ENCODE peak calls at places on chromosomes 12 and 14, in four cellular contexts. H is HepG2, T is K562, D is GM12878. X is an unnamed sample.

GRCh38 chr12:53719649-53720048 is 7.6 kb downstream of the CALCOCO1 start:
- DNase-seq in D (no peak), T (no peak), H (no peak), X (no peak)

GRCh38 chr12:68612245-68612644 is 1.5 kb downstream of the RAP1B start:
- DNase-seq in D (no peak), H (no peak), T (peak; percentile 52), X (no peak)

GRCh38 chr12:89335452-89336244 is 16.7 kb downstream of the DUSP6 start:
- DNase-seq in D (no peak), H (no peak), T (no peak), X (no peak)

GRCh38 chr12:111643428-111643826 is 42.3 kb downstream of the BRAP start:
- DNase-seq in D (no peak), H (no peak), T (no peak), X (peak; percentile 34)

GRCh38 chr12:89918172-89918880 is 209.7 kb upstream of the ATP2B1 start:
- DNase-seq in H (no peak), D (no peak), T (no peak), X (no peak)

GRCh38 chr12:62190921-62191746 is 69.1 kb upstream of the USP15 start:
- DNase-seq in D (no peak), T (no peak), H (no peak), X (no peak)

GRCh38 chr12:81439344-81439743 is 319.8 kb downstream of the PPFIA2 start:
- DNase-seq in H (no peak), D (no peak), T (no peak), X (no peak)

GRCh38 chr14:74863274-74863673 is 12.7 kb downstream of the PROX2 start:
- DNase-seq in H (no peak), D (no peak), T (no peak), X (no peak)

GRCh38 chr12:7143564-7143963 is 13.4 kb downstream of the CLSTN3 start:
- DNase-seq in H (no peak), T (no peak), D (no peak), X (no peak)

GRCh38 chr12:69556383-69556782 is 28.9 kb upstream of the CCT2 start:
- DNase-seq in T (no peak), H (peak; percentile 10), D (no peak), X (no peak)

GRCh38 chr12:107822356-107822755 is 47.9 kb downstream of the ASCL4 start:
- DNase-seq in T (no peak), H (no peak), D (no peak), X (no peak)

GRCh38 chr12:84697141-84697540 is 215.5 kb downstream of the SLC6A15 start:
- DNase-seq in H (no peak), D (no peak), T (no peak), X (no peak)

GRCh38 chr14:46571970-46572369 is 79.6 kb downstream of the RPL10L start:
- DNase-seq in D (no peak), H (peak; percentile 0), T (no peak), X (no peak)

GRCh38 chr12:108176292-108176691 is 47.2 kb downstream of the WSCD2 start:
- DNase-seq in H (no peak), D (no peak), T (no peak), X (no peak)

GRCh38 chr12:89525824-89526770 is at the start of gene POC1B:
- DNase-seq in T (peak; percentile 80), D (peak; percentile 56), H (peak; percentile 82), X (peak; percentile 79)

GRCh38 chr14:105845725-105846309 is 319.4 kb downstream of the TMEM121 start:
- DNase-seq in D (no peak), T (no peak), H (no peak), X (no peak)

GRCh38 chr12:54983536-54984102 is 943 bp downstream of the TESPA1 start:
- DNase-seq in D (no peak), H (no peak), T (no peak), X (no peak)

GRCh38 chr14:29810657-29811056 is 117.0 kb downstream of the PRKD1 start:
- DNase-seq in T (no peak), D (no peak), H (no peak), X (no peak)

GRCh38 chr14:102209224-102209966 is 69.7 kb downstream of the WDR20 start:
- DNase-seq in T (no peak), D (no peak), H (peak; percentile 58), X (peak; percentile 49)

GRCh38 chr14:101851183-101851582 is 89.7 kb downstream of the PPP2R5C start:
- DNase-seq in T (no peak), H (no peak), D (no peak), X (no peak)

GRCh38 chr14:29716150-29716549 is 211.5 kb downstream of the PRKD1 start:
- DNase-seq in H (no peak), D (no peak), T (no peak), X (no peak)

GRCh38 chr12:96034631-96035282 is 630 bp downstream of the LTA4H start:
- DNase-seq in D (no peak), T (peak; percentile 14), H (peak; percentile 22), X (peak; percentile 52)

GRCh38 chr12:63400746-63401145 is 249.7 kb upstream of the AVPR1A start:
- DNase-seq in H (peak; percentile 45), T (no peak), D (no peak), X (no peak)

GRCh38 chr14:69780952-69781351 is 14.0 kb downstream of the SRSF5 start:
- DNase-seq in D (no peak), H (no peak), T (no peak), X (no peak)

GRCh38 chr14:25121342-25122129 is 71.6 kb upstream of the STXBP6 start:
- DNase-seq in T (peak; percentile 5), H (peak; percentile 34), D (no peak), X (no peak)

GRCh38 chr12:118979763-118980406 is 1.5 kb upstream of the SRRM4 start:
- DNase-seq in H (peak; percentile 56), D (no peak), T (peak; percentile 72), X (peak; percentile 78)

GRCh38 chr12:16387919-16388318 is 40.5 kb downstream of the MGST1 start:
- DNase-seq in T (no peak), D (no peak), H (no peak), X (no peak)

GRCh38 chr12:16389594-16389993 is 42.1 kb downstream of the MGST1 start:
- DNase-seq in T (no peak), D (no peak), H (no peak), X (no peak)

GRCh38 chr12:16384732-16385131 is 37.3 kb downstream of the MGST1 start:
- DNase-seq in T (no peak), D (no peak), H (no peak), X (no peak)

GRCh38 chr12:16385779-16386646 is 38.6 kb downstream of the MGST1 start:
- DNase-seq in D (peak; percentile 5), H (peak; percentile 88), T (no peak), X (peak; percentile 57)
- TF ChIP-seq FOXM1 in D (no peak), H (no peak), T (no peak), X (no peak)

GRCh38 chr14:100059433-100059781 is 5.8 kb upstream of the EVL start:
- DNase-seq in D (no peak), H (no peak), T (no peak), X (no peak)
- TF ChIP-seq BHLHE40 in D (no peak), H (no peak), T (no peak), X (no peak)

DNA sequence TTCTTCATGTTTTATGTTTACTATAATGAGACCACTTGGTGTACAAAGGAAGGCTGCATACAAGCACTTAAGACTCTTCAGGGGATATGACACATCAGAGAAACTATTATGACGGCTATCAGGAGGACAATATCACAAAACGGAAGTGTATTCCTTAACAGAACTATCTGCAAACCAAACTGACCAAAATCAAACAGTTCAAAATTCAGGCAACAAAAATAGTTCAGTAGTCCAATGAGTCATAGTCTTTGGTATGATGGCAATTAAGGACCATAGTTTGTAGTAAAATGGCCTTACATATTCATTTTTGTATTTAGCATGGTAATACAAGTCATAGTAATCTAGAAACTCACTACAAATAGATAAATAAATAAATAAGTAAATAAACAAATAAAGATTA is 1638.7 kb upstream of the SEL1L start:
- DNase-seq in T (no peak), H (peak; percentile 13), D (no peak), X (no peak)
- TF ChIP-seq TARDBP in T (no peak), H (no peak), D (no peak), X (no peak)

GRCh38 chr14:81638656-81639055 is 105.0 kb upstream of the SEL1L start:
- DNase-seq in T (no peak), D (no peak), H (no peak), X (no peak)

GRCh38 chr14:81633496-81633895 is 99.8 kb upstream of the SEL1L start:
- DNase-seq in H (no peak), T (no peak), D (no peak), X (no peak)

GRCh38 chr14:81632162-81632561 is 98.5 kb upstream of the SEL1L start:
- DNase-seq in T (no peak), D (no peak), H (peak; percentile 9), X (no peak)

GRCh38 chr14:81637639-81638038 is 104.0 kb upstream of the SEL1L start:
- DNase-seq in H (no peak), D (no peak), T (no peak), X (no peak)
- TF ChIP-seq FOXM1 in H (no peak), D (no peak), T (no peak), X (no peak)

GRCh38 chr12:131121705-131122405 is 168.1 kb downstream of the ADGRD1 start:
- DNase-seq in H (no peak), T (peak; percentile 42), D (no peak), X (no peak)

GRCh38 chr12:131123817-131124216 is 170.1 kb downstream of the ADGRD1 start:
- DNase-seq in D (no peak), T (no peak), H (no peak), X (no peak)

GRCh38 chr12:131122631-131123030 is 168.9 kb downstream of the ADGRD1 start:
- DNase-seq in H (no peak), D (no peak), T (no peak), X (no peak)

GRCh38 chr12:131126662-131127173 is 173.0 kb downstream of the ADGRD1 start:
- DNase-seq in D (no peak), T (no peak), H (no peak), X (no peak)

GRCh38 chr12:131124487-131125280 is 171.0 kb downstream of the ADGRD1 start:
- DNase-seq in D (no peak), H (no peak), T (no peak), X (no peak)
- TF ChIP-seq BHLHE40 in D (no peak), H (no peak), T (no peak), X (no peak)

DNA sequence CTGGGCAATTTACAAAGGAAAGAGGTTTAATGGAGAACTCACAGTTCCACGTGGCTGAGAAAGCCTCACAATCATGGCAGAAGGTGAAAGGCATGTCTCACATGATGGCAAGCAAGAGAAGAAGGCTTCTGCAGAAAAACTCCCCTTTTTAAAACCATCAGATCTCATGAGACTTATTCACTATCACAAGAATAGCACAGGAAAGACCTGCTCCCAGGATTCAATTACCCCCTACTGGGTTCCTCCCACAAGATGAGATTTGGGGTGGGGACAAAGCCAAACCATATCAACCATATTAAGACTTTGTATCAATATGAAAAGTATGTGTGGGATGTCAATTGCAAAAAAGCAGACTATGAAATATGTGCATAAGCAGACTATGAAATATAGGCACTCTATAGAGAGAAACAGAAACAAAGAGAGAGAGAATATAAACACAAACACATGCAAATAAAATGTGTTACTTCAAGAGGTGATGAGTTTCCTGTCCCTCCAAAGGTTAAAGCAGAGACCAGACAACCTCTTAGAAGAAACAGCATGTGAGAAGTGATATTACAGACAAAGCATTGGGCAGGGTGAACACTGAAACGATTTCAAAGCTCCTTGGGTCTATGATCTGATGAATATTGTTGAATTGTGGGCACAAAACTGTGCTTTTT is 151.2 kb upstream of the KRR1 start:
- DNase-seq in T (no peak), H (no peak), D (no peak), X (no peak)
- TF ChIP-seq TARDBP in T (no peak), H (no peak), D (no peak), X (no peak)